ENCODE peak calls at places on chromosome 11, in four cellular contexts. One of them, this sample, is unnamed.

GRCh38 chr11:2885017-2885675 is 429 bp downstream of the CDKN1C start:
- DNase-seq in lung microvascular endothelial cell: peak
- DNase-seq in cerebellar cortex: no peak
- DNase-seq in NCI-H146: peak
- DNase-seq in this sample: peak

GRCh38 chr11:16791494-16791961 is 53.1 kb downstream of the C11orf58 start:
- DNase-seq in lung microvascular endothelial cell: peak
- DNase-seq in cerebellar cortex: no peak
- DNase-seq in NCI-H146: no peak
- DNase-seq in this sample: peak

GRCh38 chr11:116502641-116503061 is 270.1 kb downstream of the BUD13 start:
- DNase-seq in lung microvascular endothelial cell: no peak
- DNase-seq in cerebellar cortex: peak
- DNase-seq in NCI-H146: no peak
- DNase-seq in this sample: no peak

GRCh38 chr11:31560842-31561476 is 51.4 kb downstream of the ELP4 start:
- DNase-seq in lung microvascular endothelial cell: no peak
- DNase-seq in cerebellar cortex: no peak
- DNase-seq in NCI-H146: no peak
- DNase-seq in this sample: no peak

GRCh38 chr11:72361321-72361720 is 73.0 kb downstream of the CLPB start:
- DNase-seq in lung microvascular endothelial cell: no peak
- DNase-seq in cerebellar cortex: no peak
- DNase-seq in NCI-H146: no peak
- DNase-seq in this sample: no peak

GRCh38 chr11:63838150-63838681 is 694 bp upstream of the MARK2 start:
- DNase-seq in lung microvascular endothelial cell: peak
- DNase-seq in cerebellar cortex: no peak
- DNase-seq in NCI-H146: peak
- DNase-seq in this sample: peak

GRCh38 chr11:107859459-107860239 is 1.1 kb upstream of the SLC35F2 start:
- DNase-seq in lung microvascular endothelial cell: peak
- DNase-seq in cerebellar cortex: no peak
- DNase-seq in NCI-H146: peak
- DNase-seq in this sample: peak

GRCh38 chr11:34824425-34824824 is 91.8 kb downstream of the APIP start:
- DNase-seq in lung microvascular endothelial cell: no peak
- DNase-seq in cerebellar cortex: no peak
- DNase-seq in NCI-H146: peak
- DNase-seq in this sample: no peak

GRCh38 chr11:65551572-65552398 is 6.4 kb downstream of the LTBP3 start:
- DNase-seq in lung microvascular endothelial cell: peak
- DNase-seq in cerebellar cortex: peak
- DNase-seq in NCI-H146: peak
- DNase-seq in this sample: peak

GRCh38 chr11:119673389-119674336 is 55.3 kb downstream of the NECTIN1 start:
- DNase-seq in lung microvascular endothelial cell: no peak
- DNase-seq in cerebellar cortex: no peak
- DNase-seq in NCI-H146: no peak
- DNase-seq in this sample: no peak

GRCh38 chr11:64868904-64869570 is 9.4 kb downstream of the EHD1 start:
- DNase-seq in lung microvascular endothelial cell: peak
- DNase-seq in cerebellar cortex: peak
- DNase-seq in NCI-H146: no peak
- DNase-seq in this sample: peak

GRCh38 chr11:45436966-45437365 is 150.8 kb upstream of the SYT13 start:
- DNase-seq in lung microvascular endothelial cell: no peak
- DNase-seq in cerebellar cortex: peak
- DNase-seq in NCI-H146: no peak
- DNase-seq in this sample: no peak

GRCh38 chr11:19646308-19646707 is 66.3 kb upstream of the NAV2 start:
- DNase-seq in lung microvascular endothelial cell: no peak
- DNase-seq in cerebellar cortex: no peak
- DNase-seq in NCI-H146: no peak
- DNase-seq in this sample: no peak

GRCh38 chr11:72696866-72697428 is 22.7 kb upstream of the PDE2A start:
- DNase-seq in lung microvascular endothelial cell: no peak
- DNase-seq in cerebellar cortex: no peak
- DNase-seq in NCI-H146: no peak
- DNase-seq in this sample: no peak

GRCh38 chr11:103928040-103928555 is 108.3 kb upstream of the DDI1 start:
- DNase-seq in lung microvascular endothelial cell: no peak
- DNase-seq in cerebellar cortex: no peak
- DNase-seq in NCI-H146: no peak
- DNase-seq in this sample: no peak

This sample was measured in Calu3.